ENCODE peak calls at places on chromosome 10, in seven cellular contexts. One of them, this sample, is unnamed.
A peak's percentile ranks its signal among the peaks of the same experiment; 100 is the strongest.

GRCh38 chr10:97298223-97298571 is 5.8 kb upstream of the ARHGAP19 start:
- DNase-seq in lower lobe of right lung: no peak
- DNase-seq in foreskin fibroblast: no peak
- DNase-seq in A549: no peak
- DNase-seq in colonic mucosa: no peak
- DNase-seq in tibial artery: no peak
- DNase-seq in right lobe of liver: no peak
- DNase-seq in this sample: no peak

GRCh38 chr10:28432210-28432676 is 100.7 kb upstream of the WAC start:
- DNase-seq in lower lobe of right lung: peak; percentile 75
- DNase-seq in foreskin fibroblast: peak; percentile 79
- DNase-seq in A549: peak; percentile 79
- DNase-seq in colonic mucosa: peak; percentile 60
- DNase-seq in tibial artery: peak; percentile 61
- DNase-seq in right lobe of liver: peak; percentile 38
- DNase-seq in this sample: peak; percentile 62

GRCh38 chr10:26627320-26627719 is 70.2 kb upstream of the PDSS1 start:
- DNase-seq in lower lobe of right lung: no peak
- DNase-seq in foreskin fibroblast: no peak
- DNase-seq in A549: peak; percentile 18
- DNase-seq in colonic mucosa: no peak
- DNase-seq in tibial artery: no peak
- DNase-seq in right lobe of liver: no peak
- DNase-seq in this sample: no peak

GRCh38 chr10:130854151-130854550 is 457.4 kb downstream of the TCERG1L start:
- DNase-seq in lower lobe of right lung: no peak
- DNase-seq in foreskin fibroblast: no peak
- DNase-seq in A549: no peak
- DNase-seq in colonic mucosa: no peak
- DNase-seq in tibial artery: no peak
- DNase-seq in right lobe of liver: no peak
- DNase-seq in this sample: no peak

GRCh38 chr10:64682043-64682442 is 1160.8 kb downstream of the REEP3 start:
- DNase-seq in lower lobe of right lung: no peak
- DNase-seq in foreskin fibroblast: no peak
- DNase-seq in A549: no peak
- DNase-seq in colonic mucosa: no peak
- DNase-seq in tibial artery: no peak
- DNase-seq in right lobe of liver: no peak
- DNase-seq in this sample: no peak

GRCh38 chr10:14723052-14723689 is 51.5 kb downstream of the FAM107B start:
- DNase-seq in lower lobe of right lung: no peak
- DNase-seq in foreskin fibroblast: no peak
- DNase-seq in A549: no peak
- DNase-seq in colonic mucosa: no peak
- DNase-seq in tibial artery: no peak
- DNase-seq in right lobe of liver: no peak
- DNase-seq in this sample: no peak

GRCh38 chr10:31242902-31243301 is 76.1 kb upstream of the ZEB1 start:
- DNase-seq in lower lobe of right lung: no peak
- DNase-seq in foreskin fibroblast: peak; percentile 99
- DNase-seq in A549: peak; percentile 40
- DNase-seq in colonic mucosa: no peak
- DNase-seq in tibial artery: no peak
- DNase-seq in right lobe of liver: peak; percentile 19
- DNase-seq in this sample: no peak

GRCh38 chr10:33661580-33662269 is 327.3 kb upstream of the NRP1 start:
- DNase-seq in lower lobe of right lung: peak; percentile 83
- DNase-seq in foreskin fibroblast: peak; percentile 96
- DNase-seq in A549: peak; percentile 42
- DNase-seq in colonic mucosa: peak; percentile 50
- DNase-seq in tibial artery: peak; percentile 79
- DNase-seq in right lobe of liver: peak; percentile 68
- DNase-seq in this sample: peak; percentile 58

GRCh38 chr10:22552888-22553378 is 161.4 kb downstream of the PIP4K2A start:
- DNase-seq in lower lobe of right lung: no peak
- DNase-seq in foreskin fibroblast: peak; percentile 76
- DNase-seq in A549: no peak
- DNase-seq in colonic mucosa: no peak
- DNase-seq in tibial artery: no peak
- DNase-seq in right lobe of liver: no peak
- DNase-seq in this sample: no peak

GRCh38 chr10:57696641-57697040 is 571.1 kb downstream of the IPMK start:
- DNase-seq in lower lobe of right lung: no peak
- DNase-seq in foreskin fibroblast: peak; percentile 85
- DNase-seq in A549: peak; percentile 5
- DNase-seq in colonic mucosa: no peak
- DNase-seq in tibial artery: no peak
- DNase-seq in right lobe of liver: no peak
- DNase-seq in this sample: no peak

GRCh38 chr10:44933117-44933450 is 21.9 kb downstream of the TMEM72 start:
- DNase-seq in lower lobe of right lung: no peak
- DNase-seq in foreskin fibroblast: no peak
- DNase-seq in A549: no peak
- DNase-seq in colonic mucosa: no peak
- DNase-seq in tibial artery: no peak
- DNase-seq in right lobe of liver: no peak
- DNase-seq in this sample: no peak

GRCh38 chr10:35711615-35712411 is 69.7 kb upstream of the FZD8 start:
- DNase-seq in lower lobe of right lung: no peak
- DNase-seq in foreskin fibroblast: no peak
- DNase-seq in A549: no peak
- DNase-seq in colonic mucosa: no peak
- DNase-seq in tibial artery: no peak
- DNase-seq in right lobe of liver: no peak
- DNase-seq in this sample: no peak

GRCh38 chr10:71582019-71582418 is 137.6 kb downstream of the C10orf105 start:
- DNase-seq in lower lobe of right lung: no peak
- DNase-seq in foreskin fibroblast: peak; percentile 74
- DNase-seq in A549: no peak
- DNase-seq in colonic mucosa: no peak
- DNase-seq in tibial artery: no peak
- DNase-seq in right lobe of liver: peak; percentile 43
- DNase-seq in this sample: no peak

GRCh38 chr10:43962346-43963191 is 313.9 kb upstream of the ZNF32 start:
- DNase-seq in lower lobe of right lung: no peak
- DNase-seq in foreskin fibroblast: peak; percentile 23
- DNase-seq in A549: no peak
- DNase-seq in colonic mucosa: peak; percentile 21
- DNase-seq in tibial artery: no peak
- DNase-seq in right lobe of liver: no peak
- DNase-seq in this sample: no peak

GRCh38 chr10:110399163-110400094 is 94.7 kb upstream of the SMNDC1 start:
- DNase-seq in lower lobe of right lung: no peak
- DNase-seq in foreskin fibroblast: peak; percentile 98
- DNase-seq in A549: peak; percentile 90
- DNase-seq in colonic mucosa: no peak
- DNase-seq in tibial artery: no peak
- DNase-seq in right lobe of liver: peak; percentile 64
- DNase-seq in this sample: peak; percentile 33

GRCh38 chr10:110395350-110396283 is 90.9 kb upstream of the SMNDC1 start:
- DNase-seq in lower lobe of right lung: no peak
- DNase-seq in foreskin fibroblast: peak; percentile 87
- DNase-seq in A549: peak; percentile 79
- DNase-seq in colonic mucosa: peak; percentile 90
- DNase-seq in tibial artery: no peak
- DNase-seq in right lobe of liver: peak; percentile 72
- DNase-seq in this sample: peak; percentile 83

GRCh38 chr10:110398419-110399162 is 93.9 kb upstream of the SMNDC1 start:
- DNase-seq in lower lobe of right lung: peak; percentile 58
- DNase-seq in foreskin fibroblast: peak; percentile 99
- DNase-seq in A549: peak; percentile 98
- DNase-seq in colonic mucosa: peak; percentile 90
- DNase-seq in tibial artery: peak; percentile 67
- DNase-seq in right lobe of liver: peak; percentile 83
- DNase-seq in this sample: peak; percentile 25

GRCh38 chr10:110396284-110396651 is 91.5 kb upstream of the SMNDC1 start:
- DNase-seq in lower lobe of right lung: no peak
- DNase-seq in foreskin fibroblast: no peak
- DNase-seq in A549: no peak
- DNase-seq in colonic mucosa: no peak
- DNase-seq in tibial artery: no peak
- DNase-seq in right lobe of liver: no peak
- DNase-seq in this sample: no peak

GRCh38 chr10:110397856-110398255 is 93.1 kb upstream of the SMNDC1 start:
- DNase-seq in lower lobe of right lung: no peak
- DNase-seq in foreskin fibroblast: no peak
- DNase-seq in A549: no peak
- DNase-seq in colonic mucosa: no peak
- DNase-seq in tibial artery: no peak
- DNase-seq in right lobe of liver: no peak
- DNase-seq in this sample: no peak
- H3K4me3 ChIP-seq in lower lobe of right lung: no peak overlapping the region
- H3K4me3 ChIP-seq in foreskin fibroblast: no peak overlapping the region
- H3K4me3 ChIP-seq in A549: no peak overlapping the region
- H3K4me3 ChIP-seq in colonic mucosa: no peak overlapping the region
- H3K4me3 ChIP-seq in tibial artery: no peak overlapping the region
- H3K4me3 ChIP-seq in right lobe of liver: no peak overlapping the region
- H3K4me3 ChIP-seq in this sample: no peak overlapping the region

GRCh38 chr10:75009426-75009825 is 102.0 kb upstream of the SAMD8 start:
- DNase-seq in lower lobe of right lung: no peak
- DNase-seq in foreskin fibroblast: no peak
- DNase-seq in A549: no peak
- DNase-seq in colonic mucosa: no peak
- DNase-seq in tibial artery: no peak
- DNase-seq in right lobe of liver: no peak
- DNase-seq in this sample: no peak

GRCh38 chr10:75012471-75012870 is 99.0 kb upstream of the SAMD8 start:
- DNase-seq in lower lobe of right lung: no peak
- DNase-seq in foreskin fibroblast: no peak
- DNase-seq in A549: no peak
- DNase-seq in colonic mucosa: no peak
- DNase-seq in tibial artery: no peak
- DNase-seq in right lobe of liver: no peak
- DNase-seq in this sample: no peak

GRCh38 chr10:75007646-75008045 is 103.8 kb upstream of the SAMD8 start:
- DNase-seq in lower lobe of right lung: no peak
- DNase-seq in foreskin fibroblast: no peak
- DNase-seq in A549: no peak
- DNase-seq in colonic mucosa: no peak
- DNase-seq in tibial artery: no peak
- DNase-seq in right lobe of liver: no peak
- DNase-seq in this sample: no peak

GRCh38 chr10:75011221-75011620 is 100.2 kb upstream of the SAMD8 start:
- DNase-seq in lower lobe of right lung: no peak
- DNase-seq in foreskin fibroblast: no peak
- DNase-seq in A549: no peak
- DNase-seq in colonic mucosa: no peak
- DNase-seq in tibial artery: no peak
- DNase-seq in right lobe of liver: no peak
- DNase-seq in this sample: no peak

DNA sequence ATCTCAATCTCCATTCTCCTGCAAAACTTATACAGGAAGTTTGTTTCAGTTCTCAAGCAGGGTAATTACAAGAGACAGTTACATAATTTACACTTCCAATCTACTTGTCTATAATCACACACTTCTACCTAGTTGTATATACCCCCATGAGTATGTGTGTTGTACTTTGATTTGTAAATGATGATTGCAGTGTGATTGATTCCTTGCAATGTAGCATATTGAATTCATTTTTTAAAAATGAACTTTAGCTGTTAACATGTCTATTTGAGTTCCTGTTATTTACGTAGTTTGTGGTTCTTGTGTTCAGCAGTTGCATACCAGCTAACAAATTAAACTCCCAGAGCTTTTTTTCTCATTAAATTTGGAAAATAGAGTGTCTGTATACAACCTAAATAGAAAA is 102.5 kb upstream of the SAMD8 start:
- DNase-seq in lower lobe of right lung: no peak
- DNase-seq in foreskin fibroblast: no peak
- DNase-seq in A549: no peak
- DNase-seq in colonic mucosa: no peak
- DNase-seq in tibial artery: no peak
- DNase-seq in right lobe of liver: no peak
- DNase-seq in this sample: no peak
- H3K4me3 ChIP-seq in lower lobe of right lung: no peak overlapping the region
- H3K4me3 ChIP-seq in foreskin fibroblast: no peak overlapping the region
- H3K4me3 ChIP-seq in A549: no peak overlapping the region
- H3K4me3 ChIP-seq in colonic mucosa: no peak overlapping the region
- H3K4me3 ChIP-seq in tibial artery: no peak overlapping the region
- H3K4me3 ChIP-seq in right lobe of liver: no peak overlapping the region
- H3K4me3 ChIP-seq in this sample: no peak overlapping the region

GRCh38 chr10:87534173-87534858 is 29.6 kb downstream of the MINPP1 start:
- DNase-seq in lower lobe of right lung: no peak
- DNase-seq in foreskin fibroblast: no peak
- DNase-seq in A549: no peak
- DNase-seq in colonic mucosa: no peak
- DNase-seq in tibial artery: no peak
- DNase-seq in right lobe of liver: no peak
- DNase-seq in this sample: no peak

GRCh38 chr10:87532696-87533095 is 28.0 kb downstream of the MINPP1 start:
- DNase-seq in lower lobe of right lung: no peak
- DNase-seq in foreskin fibroblast: no peak
- DNase-seq in A549: no peak
- DNase-seq in colonic mucosa: no peak
- DNase-seq in tibial artery: no peak
- DNase-seq in right lobe of liver: no peak
- DNase-seq in this sample: no peak

DNA sequence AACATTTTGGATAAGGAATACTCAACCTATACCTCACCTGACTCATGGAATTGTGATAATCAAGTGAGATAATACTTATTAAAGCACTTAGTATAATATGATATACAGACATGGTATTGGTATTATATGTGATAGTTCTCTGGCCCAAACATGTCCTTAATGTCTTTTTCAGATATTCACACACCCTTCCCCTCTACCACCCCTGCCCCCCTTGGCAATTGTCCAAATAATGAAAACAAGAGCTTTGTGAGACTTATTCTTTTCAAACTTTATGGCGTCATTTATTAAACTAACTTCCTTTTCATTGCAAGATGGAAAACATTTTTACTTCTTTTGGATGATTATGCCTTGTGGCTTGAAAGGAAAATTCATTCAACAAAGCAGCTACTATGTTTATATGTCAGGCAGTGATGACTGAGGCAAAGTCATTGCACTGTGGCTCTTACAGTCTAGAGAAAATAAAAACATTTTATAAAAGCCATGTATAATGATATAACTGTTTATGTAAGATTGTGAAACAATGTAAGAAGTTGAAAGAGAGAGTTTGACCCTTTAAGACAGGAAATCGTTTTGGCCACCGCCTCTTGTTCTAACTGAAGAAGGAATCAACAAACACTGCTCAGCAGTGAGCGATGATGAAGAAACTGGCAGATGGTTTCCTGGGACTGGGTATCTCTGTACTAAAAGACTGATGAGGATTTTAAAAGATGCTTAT is 27.4 kb downstream of the MINPP1 start:
- DNase-seq in lower lobe of right lung: no peak
- DNase-seq in foreskin fibroblast: peak; percentile 81
- DNase-seq in A549: no peak
- DNase-seq in colonic mucosa: no peak
- DNase-seq in tibial artery: peak; percentile 73
- DNase-seq in right lobe of liver: no peak
- DNase-seq in this sample: no peak
- H3K4me3 ChIP-seq in lower lobe of right lung: no peak overlapping the region
- H3K4me3 ChIP-seq in foreskin fibroblast: no peak overlapping the region
- H3K4me3 ChIP-seq in A549: no peak overlapping the region
- H3K4me3 ChIP-seq in colonic mucosa: no peak overlapping the region
- H3K4me3 ChIP-seq in tibial artery: no peak overlapping the region
- H3K4me3 ChIP-seq in right lobe of liver: no peak overlapping the region
- H3K4me3 ChIP-seq in this sample: no peak overlapping the region

GRCh38 chr10:121595321-121595805 is 2.9 kb downstream of the FGFR2 start:
- DNase-seq in lower lobe of right lung: no peak
- DNase-seq in foreskin fibroblast: no peak
- DNase-seq in A549: no peak
- DNase-seq in colonic mucosa: no peak
- DNase-seq in tibial artery: no peak
- DNase-seq in right lobe of liver: no peak
- DNase-seq in this sample: no peak
- H3K4me3 ChIP-seq in lower lobe of right lung: peak overlapping the region; percentile 67
- H3K4me3 ChIP-seq in foreskin fibroblast: no peak overlapping the region
- H3K4me3 ChIP-seq in A549: no peak overlapping the region
- H3K4me3 ChIP-seq in colonic mucosa: peak overlapping the region; percentile 65
- H3K4me3 ChIP-seq in tibial artery: peak overlapping the region; percentile 62
- H3K4me3 ChIP-seq in right lobe of liver: peak overlapping the region; percentile 48
- H3K4me3 ChIP-seq in this sample: no peak overlapping the region

This sample was measured in pancreas.